ENCODE peak calls at places on chromosomes 13 and 19, in seven cellular contexts. U is CD8-positive, alpha-beta memory T cell; S is naive thymus-derived CD4-positive, alpha-beta T cell; G is fibroblast of lung; F is GM23338; C is uterus; W is breast epithelium. V is an unnamed sample. For H3K4me1, the result is how much of the 10 kb centered on the place peaks cover.

GRCh38 chr13:27415116-27415515 is 9.3 kb upstream of the GTF3A start:
- DNase-seq in S (no peak), G (no peak), C (no peak), F (no peak), U (no peak), W (no peak), V (no peak)

GRCh38 chr19:49398001-49398615 is 10.1 kb downstream of the KASH5 start:
- DNase-seq in U (no peak), F (no peak), S (no peak), G (no peak), W (no peak), C (no peak), V (no peak)

GRCh38 chr13:43878897-43879322 is 630 bp downstream of the CCDC122 start:
- DNase-seq in G (peak), S (no peak), W (peak), F (peak), U (no peak), C (peak), V (peak)

GRCh38 chr19:5104871-5105351 is 136.0 kb downstream of the KDM4B start:
- DNase-seq in W (no peak), S (no peak), G (no peak), U (no peak), F (no peak), C (no peak), V (peak)

GRCh38 chr19:37905936-37906867 is at the start of gene WDR87:
- DNase-seq in G (no peak), W (peak), C (peak), F (peak), U (peak), S (peak), V (peak)

GRCh38 chr13:49444517-49445395 is 682 bp downstream of the SETDB2 start:
- DNase-seq in F (peak), G (peak), W (no peak), U (peak), C (peak), S (peak), V (peak)

GRCh38 chr13:36131215-36131930 is at the start of gene DCLK1:
- DNase-seq in F (peak), G (peak), S (no peak), U (no peak), C (peak), W (no peak), V (no peak)

GRCh38 chr19:19179548-19180441 is 9.7 kb upstream of the MEF2B start:
- DNase-seq in U (no peak), C (no peak), S (no peak), F (no peak), W (no peak), G (no peak), V (no peak)

GRCh38 chr13:30442854-30443379 is 20.6 kb downstream of the UBE2L5 start:
- DNase-seq in U (no peak), C (no peak), W (no peak), F (no peak), S (no peak), G (no peak), V (no peak)

GRCh38 chr19:40519352-40520322 is 52.8 kb downstream of the SPTBN4 start:
- DNase-seq in C (no peak), G (peak), W (no peak), F (peak), U (no peak), S (no peak), V (peak)

GRCh38 chr13:24341439-24341838 is 32.1 kb downstream of the C1QTNF9 start:
- DNase-seq in F (no peak), U (no peak), W (no peak), C (no peak), G (peak), S (no peak), V (no peak)

GRCh38 chr19:7191946-7192691 is 102.1 kb downstream of the INSR start:
- DNase-seq in S (peak), F (no peak), G (no peak), W (no peak), C (no peak), U (peak), V (no peak)

GRCh38 chr19:29328586-29328985 is 115.6 kb upstream of the UQCRFS1 start:
- DNase-seq in C (no peak), W (no peak), U (no peak), F (no peak), G (no peak), S (no peak), V (no peak)

GRCh38 chr19:55640043-55640576 is 692 bp upstream of the ZNF580 start:
- DNase-seq in W (peak), F (peak), S (peak), C (no peak), G (peak), U (peak), V (peak)

GRCh38 chr19:39046037-39046821 is 13.9 kb upstream of the FBXO27 start:
- DNase-seq in U (no peak), F (peak), W (no peak), S (no peak), G (no peak), C (no peak), V (peak)

GRCh38 chr19:19597809-19598306 is 20.6 kb downstream of the PBX4 start:
- DNase-seq in C (no peak), U (peak), G (no peak), S (peak), W (no peak), F (no peak), V (peak)

GRCh38 chr13:33168326-33168960 is 117.1 kb downstream of the STARD13 start:
- DNase-seq in F (no peak), W (no peak), S (no peak), G (no peak), C (no peak), U (no peak), V (no peak)

GRCh38 chr13:48790199-48790598 is 136.5 kb downstream of the CYSLTR2 start:
- DNase-seq in G (no peak), C (no peak), F (no peak), W (no peak), U (no peak), S (no peak), V (no peak)

GRCh38 chr19:11179716-11180297 is 17.5 kb downstream of the KANK2 start:
- DNase-seq in S (no peak), U (no peak), W (no peak), G (no peak), F (no peak), C (no peak), V (peak)

GRCh38 chr19:36225219-36225892 is 10.4 kb downstream of the ZNF146 start:
- DNase-seq in G (peak), S (no peak), W (no peak), U (no peak), F (no peak), C (no peak), V (no peak)

GRCh38 chr19:48726573-48726972 is 7.0 kb upstream of the MAMSTR start:
- DNase-seq in U (no peak), G (no peak), F (no peak), C (no peak), W (no peak), S (peak), V (peak)

GRCh38 chr13:20796791-20797513 is 23.2 kb upstream of the EEF1AKMT1 start:
- DNase-seq in C (no peak), F (no peak), W (no peak), G (peak), S (no peak), U (no peak), V (no peak)

GRCh38 chr19:2289714-2290435 is 7.9 kb upstream of the PEAK3 start:
- DNase-seq in W (no peak), G (no peak), S (peak), U (no peak), C (no peak), F (peak), V (no peak)

GRCh38 chr13:22218784-22219183 is 547.9 kb downstream of the FGF9 start:
- DNase-seq in F (no peak), W (no peak), G (no peak), U (no peak), C (no peak), S (no peak), V (peak)

GRCh38 chr13:44667950-44668349 is 91.8 kb upstream of the TSC22D1 start:
- DNase-seq in S (no peak), C (no peak), F (no peak), G (peak), U (no peak), W (no peak), V (no peak)

GRCh38 chr13:99997702-99998219 is 16.2 kb downstream of the ZIC2 start:
- DNase-seq in G (no peak), S (no peak), W (no peak), U (no peak), F (no peak), C (no peak), V (no peak)

GRCh38 chr13:42991892-42992584 is at the start of gene EPSTI1:
- DNase-seq in U (peak), F (peak), W (peak), G (peak), C (peak), S (peak), V (peak)

GRCh38 chr13:106393776-106394175 is 141.7 kb downstream of the EFNB2 start:
- DNase-seq in U (no peak), W (no peak), G (no peak), S (no peak), C (no peak), F (no peak), V (no peak)

GRCh38 chr19:15129856-15130580 is 22.8 kb downstream of the SYDE1 start:
- DNase-seq in G (no peak), S (peak), U (no peak), F (no peak), W (no peak), C (no peak), V (peak)

GRCh38 chr19:27689734-27690241 is 1523.2 kb downstream of the UQCRFS1 start:
- DNase-seq in G (no peak), W (no peak), C (no peak), F (no peak), S (no peak), U (no peak), V (no peak)

GRCh38 chr19:4575267-4575793 is 15.8 kb upstream of the SEMA6B start:
- DNase-seq in F (peak), S (no peak), G (peak), U (no peak), C (peak), W (no peak), V (no peak)

GRCh38 chr13:92658293-92658692 is 568.3 kb upstream of the GPC6 start:
- DNase-seq in W (no peak), S (no peak), C (no peak), F (no peak), G (no peak), U (no peak), V (no peak)

GRCh38 chr19:52910648-52911047 is 12.6 kb downstream of the ZNF888 start:
- DNase-seq in C (no peak), G (no peak), U (no peak), W (no peak), S (no peak), F (no peak), V (no peak)

GRCh38 chr19:18500820-18501219 is 21.1 kb downstream of the ELL start:
- DNase-seq in F (no peak), U (no peak), C (peak), S (no peak), G (no peak), W (peak), V (no peak)

GRCh38 chr13:38880397-38880796 is 110.2 kb downstream of the STOML3 start:
- DNase-seq in W (no peak), U (no peak), G (no peak), C (no peak), F (no peak), S (no peak), V (no peak)

GRCh38 chr13:61136101-61136500 is 279.5 kb downstream of the PCDH20 start:
- DNase-seq in U (no peak), G (peak), C (no peak), S (no peak), F (peak), W (no peak), V (no peak)

GRCh38 chr13:99442273-99442895 is 58.9 kb upstream of the TM9SF2 start:
- DNase-seq in S (peak), C (no peak), W (no peak), F (peak), G (peak), U (no peak), V (peak)

GRCh38 chr13:20144141-20144850 is 16.6 kb downstream of the GJA3 start:
- DNase-seq in U (no peak), C (no peak), G (no peak), W (no peak), F (no peak), S (no peak), V (no peak)

GRCh38 chr19:39351537-39352037 is 9.4 kb downstream of the SAMD4B start:
- DNase-seq in G (peak), U (no peak), S (no peak), C (no peak), W (no peak), F (no peak), V (no peak)

DNA sequence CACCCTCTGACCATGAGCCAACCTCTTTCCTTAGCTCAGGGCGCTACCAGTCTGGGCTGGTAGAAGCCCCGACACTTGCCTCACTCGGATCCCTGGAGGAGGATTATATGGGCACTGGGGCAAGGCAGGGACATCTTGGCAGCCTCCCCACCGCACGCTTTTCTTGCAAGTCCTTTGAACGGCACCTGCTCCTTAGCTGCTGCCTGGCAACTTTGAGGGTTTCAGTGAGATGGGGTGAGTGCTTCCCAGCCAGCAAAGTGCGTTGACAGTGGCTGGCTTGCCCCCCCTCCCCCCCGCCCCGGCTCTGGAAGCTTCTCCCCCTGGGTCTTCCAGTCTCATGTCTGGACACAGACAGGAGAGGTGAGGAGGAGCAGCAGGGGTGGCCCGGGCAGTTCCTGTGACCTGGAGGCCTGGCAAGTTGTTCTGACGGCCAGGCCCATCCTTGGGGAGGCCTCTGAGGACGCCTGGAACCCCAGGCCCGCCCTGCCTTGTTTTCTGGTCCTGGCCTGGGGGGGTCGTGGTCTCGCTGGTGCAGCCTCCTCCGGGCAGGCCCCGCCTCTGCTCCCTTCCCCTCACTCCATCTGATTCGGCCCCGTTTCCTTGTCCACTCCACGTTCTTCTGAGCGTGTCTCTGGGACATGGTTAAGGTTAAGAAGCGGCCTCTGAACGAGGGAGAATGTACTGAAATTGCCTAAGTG is 75.2 kb downstream of the ATP11A start:
- DNase-seq in G (no peak), C (no peak), F (no peak), U (no peak), S (no peak), W (no peak), V (no peak)
- H3K27ac ChIP-seq in G (no peak), C (no peak), F (peak), U (no peak), S (no peak), W (no peak), V (no peak)

GRCh38 chr13:110829486-110829885 is 85.4 kb downstream of the ANKRD10 start:
- DNase-seq in C (no peak), G (no peak), U (no peak), W (no peak), S (no peak), F (no peak), V (no peak)
- H3K4me1 ChIP-seq in C (under half), G (under half), U (under half), W (under half), S (under half), F (under half), V (under half)

DNA sequence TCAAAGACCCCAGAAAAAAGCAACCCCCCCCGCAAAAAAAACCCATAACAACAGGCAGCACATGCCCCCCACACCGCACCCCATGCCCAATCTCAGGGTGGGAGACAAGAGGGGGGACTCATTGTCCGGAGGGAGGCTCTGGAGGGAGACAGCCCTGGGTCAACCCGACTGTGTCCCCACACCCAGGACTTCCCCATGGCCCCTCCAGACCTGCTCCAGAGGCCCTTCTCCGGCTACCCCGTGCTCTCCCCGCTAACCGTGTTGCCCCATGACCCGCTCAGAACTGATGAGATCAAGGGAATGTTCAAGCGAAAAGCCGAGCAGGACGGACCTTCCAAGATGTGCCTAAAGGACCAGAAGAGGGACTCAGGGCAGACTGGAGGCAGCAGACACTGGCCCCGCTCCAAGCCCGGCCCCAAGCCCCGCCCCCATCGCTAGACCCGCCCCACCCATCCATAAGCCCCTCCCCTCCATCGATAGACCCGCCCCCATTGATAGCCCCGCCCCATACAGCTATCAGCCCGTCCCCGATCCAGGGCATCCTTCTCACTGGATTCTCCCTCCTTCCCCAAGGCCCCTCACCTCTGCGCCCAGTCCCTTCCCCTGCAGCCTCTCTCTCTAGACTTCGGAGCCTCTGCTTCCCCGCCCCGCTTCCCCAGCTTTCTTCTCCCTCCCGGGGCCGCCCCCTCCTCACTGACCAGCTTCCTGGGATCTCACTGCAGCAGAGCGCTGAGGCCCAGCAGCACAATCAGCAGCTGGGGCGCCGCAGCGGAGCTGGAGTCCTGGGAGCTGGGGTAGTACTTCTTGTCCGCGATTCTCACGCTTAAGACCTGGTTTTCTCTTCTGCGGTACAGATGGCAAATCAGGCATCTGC is 2.2 kb downstream of the BST2 start:
- DNase-seq in C (no peak), G (no peak), W (no peak), F (peak), S (no peak), U (no peak), V (no peak)
- H3K4me3 ChIP-seq in C (no peak), G (no peak), W (peak), F (peak), S (no peak), U (no peak), V (no peak)

GRCh38 chr13:29411493-29411892 is 184.0 kb downstream of the SLC7A1 start:
- DNase-seq in F (no peak), U (no peak), S (no peak), C (no peak), G (no peak), W (no peak), V (no peak)
- H3K27ac ChIP-seq in F (no peak), U (no peak), S (no peak), C (no peak), G (no peak), W (no peak), V (no peak)

GRCh38 chr13:28719656-28720055 is 886 bp upstream of the SLC46A3 start:
- DNase-seq in U (no peak), C (no peak), W (no peak), F (no peak), G (peak), S (no peak), V (no peak)
- H3K4me1 ChIP-seq in U (under half), C (under half), W (under half), F (under half), G (under half), S (under half), V (under half)

GRCh38 chr13:40404967-40405716 is 261.3 kb downstream of the FOXO1 start:
- DNase-seq in F (no peak), G (no peak), S (no peak), C (no peak), W (no peak), U (no peak), V (peak)

GRCh38 chr13:40403509-40404241 is 262.8 kb downstream of the FOXO1 start:
- DNase-seq in S (no peak), W (no peak), U (no peak), C (no peak), G (no peak), F (no peak), V (peak)

GRCh38 chr13:40404407-40404806 is 262.0 kb downstream of the FOXO1 start:
- DNase-seq in G (no peak), S (no peak), C (no peak), W (no peak), U (no peak), F (no peak), V (no peak)

GRCh38 chr13:40401911-40402776 is 264.3 kb downstream of the FOXO1 start:
- DNase-seq in U (no peak), S (no peak), F (no peak), C (peak), W (peak), G (peak), V (peak)

DNA sequence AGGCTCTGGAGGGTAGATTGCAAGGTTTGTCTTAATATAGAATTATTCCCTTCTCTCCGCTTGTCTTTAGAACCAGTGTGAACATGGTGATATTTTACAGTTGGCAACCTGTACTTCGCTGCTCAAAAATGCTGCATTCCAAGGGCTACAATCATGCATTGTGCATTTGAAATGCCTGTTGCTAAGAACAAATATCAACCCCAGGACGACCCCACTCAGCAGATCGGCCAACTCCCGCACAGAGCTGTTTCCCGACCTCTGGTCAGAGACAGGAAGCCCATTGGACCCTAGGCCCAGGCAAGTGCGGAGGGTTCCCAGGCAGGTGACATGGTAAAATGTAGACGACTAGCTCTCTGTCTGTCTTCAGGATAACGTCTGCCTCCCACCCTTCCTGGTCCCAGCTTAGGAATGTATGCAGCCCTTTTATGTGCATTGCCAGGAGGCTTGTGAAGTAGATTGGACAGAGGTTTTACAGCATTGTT is 263.5 kb downstream of the FOXO1 start:
- DNase-seq in G (peak), C (peak), W (no peak), U (no peak), F (peak), S (no peak), V (peak)
- H3K4me3 ChIP-seq in G (no peak), C (no peak), W (no peak), U (no peak), F (no peak), S (no peak), V (no peak)